ENCODE peak calls at places on chromosomes 2 and 18, in seven cellular contexts. Q is mammary epithelial cell, X is germinal center, F is PC-9, W is cardiac fibroblast, N is A172, C is tibial artery. Y is an unnamed sample.

GRCh38 chr2:138323382-138324067 is 178.0 kb upstream of the SPOPL start:
- DNase-seq in W (no peak), C (no peak), Q (no peak), N (no peak), F (no peak), X (no peak), Y (no peak)

GRCh38 chr2:189641565-189641964 is 19.7 kb upstream of the ASNSD1 start:
- DNase-seq in F (no peak), X (no peak), W (peak), C (no peak), Q (no peak), N (no peak), Y (no peak)

GRCh38 chr2:193668557-193669323 is 1474.0 kb upstream of the TMEFF2 start:
- DNase-seq in W (peak), X (no peak), Q (no peak), C (no peak), N (no peak), F (no peak), Y (peak)

GRCh38 chr2:53473762-53474161 is 293.8 kb upstream of the CHAC2 start:
- DNase-seq in X (no peak), C (no peak), N (no peak), W (no peak), Q (no peak), F (no peak), Y (no peak)

GRCh38 chr2:76280676-76281075 is 570.0 kb upstream of the GCFC2 start:
- DNase-seq in F (no peak), X (no peak), W (no peak), Q (no peak), C (no peak), N (no peak), Y (no peak)

GRCh38 chr2:36587091-36587490 is 10.9 kb downstream of the FEZ2 start:
- DNase-seq in W (no peak), C (no peak), X (no peak), Q (no peak), F (no peak), N (no peak), Y (no peak)

GRCh38 chr2:5077479-5078089 is 614.6 kb upstream of the SOX11 start:
- DNase-seq in W (no peak), F (no peak), C (no peak), N (peak), X (no peak), Q (no peak), Y (no peak)

GRCh38 chr2:109213646-109214417 is 84.8 kb downstream of the SH3RF3 start:
- DNase-seq in N (peak), X (no peak), C (no peak), W (peak), Q (peak), F (peak), Y (peak)

GRCh38 chr2:226508683-226509082 is 290.9 kb downstream of the IRS1 start:
- DNase-seq in C (no peak), N (no peak), W (peak), Q (no peak), X (no peak), F (no peak), Y (no peak)

GRCh38 chr18:54713386-54713785 is 114.9 kb upstream of the RAB27B start:
- DNase-seq in X (no peak), W (no peak), N (no peak), Q (no peak), C (no peak), F (no peak), Y (no peak)

Y was measured in GM10248.